ENCODE peak calls at places on chromosomes 6 and 20, in seven cellular contexts. One of them, this sample, is unnamed.

GRCh38 chr20:48635791-48636267 is 192.0 kb downstream of the PREX1 start:
- DNase-seq in IMR-90: peak
- DNase-seq in HCT116: peak
- DNase-seq in sigmoid colon: no peak
- DNase-seq in adrenal gland: peak
- DNase-seq in A549: peak
- DNase-seq in right lobe of liver: no peak
- DNase-seq in this sample: peak

GRCh38 chr6:32840604-32841246 is 2.2 kb upstream of the TAP2 start:
- DNase-seq in right lobe of liver: no peak
- DNase-seq in IMR-90: no peak
- DNase-seq in HCT116: no peak
- DNase-seq in adrenal gland: no peak
- DNase-seq in sigmoid colon: peak
- DNase-seq in A549: no peak
- DNase-seq in this sample: no peak

GRCh38 chr6:128068110-128068460 is 167.2 kb upstream of the THEMIS start:
- DNase-seq in A549: no peak
- DNase-seq in HCT116: no peak
- DNase-seq in IMR-90: no peak
- DNase-seq in right lobe of liver: no peak
- DNase-seq in adrenal gland: no peak
- DNase-seq in sigmoid colon: no peak
- DNase-seq in this sample: no peak

GRCh38 chr6:70413829-70414494 is 654 bp downstream of the FAM135A start:
- DNase-seq in adrenal gland: no peak
- DNase-seq in HCT116: no peak
- DNase-seq in A549: peak
- DNase-seq in sigmoid colon: no peak
- DNase-seq in right lobe of liver: peak
- DNase-seq in IMR-90: no peak
- DNase-seq in this sample: peak

GRCh38 chr6:92275150-92275549 is 1144.2 kb downstream of the EPHA7 start:
- DNase-seq in adrenal gland: no peak
- DNase-seq in IMR-90: no peak
- DNase-seq in HCT116: no peak
- DNase-seq in sigmoid colon: no peak
- DNase-seq in right lobe of liver: no peak
- DNase-seq in A549: no peak
- DNase-seq in this sample: no peak

GRCh38 chr20:44810391-44811149 is at the start of gene RIMS4:
- DNase-seq in sigmoid colon: no peak
- DNase-seq in IMR-90: no peak
- DNase-seq in right lobe of liver: peak
- DNase-seq in HCT116: no peak
- DNase-seq in adrenal gland: no peak
- DNase-seq in A549: peak
- DNase-seq in this sample: peak

GRCh38 chr6:18963439-18963838 is 576.3 kb downstream of the RNF144B start:
- DNase-seq in right lobe of liver: no peak
- DNase-seq in IMR-90: no peak
- DNase-seq in sigmoid colon: no peak
- DNase-seq in HCT116: no peak
- DNase-seq in adrenal gland: no peak
- DNase-seq in A549: no peak
- DNase-seq in this sample: no peak

GRCh38 chr20:50551288-50551687 is 41.1 kb downstream of the PTPN1 start:
- DNase-seq in sigmoid colon: no peak
- DNase-seq in right lobe of liver: no peak
- DNase-seq in adrenal gland: no peak
- DNase-seq in IMR-90: peak
- DNase-seq in A549: no peak
- DNase-seq in HCT116: no peak
- DNase-seq in this sample: no peak

GRCh38 chr20:62433655-62434054 is 6.3 kb upstream of the RBBP8NL start:
- DNase-seq in HCT116: no peak
- DNase-seq in IMR-90: no peak
- DNase-seq in right lobe of liver: no peak
- DNase-seq in sigmoid colon: peak
- DNase-seq in adrenal gland: no peak
- DNase-seq in A549: no peak
- DNase-seq in this sample: no peak

GRCh38 chr6:42001506-42001905 is 48.8 kb upstream of the TAF8 start:
- DNase-seq in adrenal gland: no peak
- DNase-seq in IMR-90: no peak
- DNase-seq in HCT116: no peak
- DNase-seq in sigmoid colon: no peak
- DNase-seq in A549: no peak
- DNase-seq in right lobe of liver: no peak
- DNase-seq in this sample: no peak

GRCh38 chr6:132085731-132086130 is 134.6 kb upstream of the CCN2 start:
- DNase-seq in A549: no peak
- DNase-seq in right lobe of liver: no peak
- DNase-seq in adrenal gland: no peak
- DNase-seq in IMR-90: no peak
- DNase-seq in HCT116: no peak
- DNase-seq in sigmoid colon: no peak
- DNase-seq in this sample: no peak

GRCh38 chr6:115842338-115842737 is 218.4 kb downstream of the FRK start:
- DNase-seq in HCT116: no peak
- DNase-seq in right lobe of liver: no peak
- DNase-seq in sigmoid colon: no peak
- DNase-seq in A549: no peak
- DNase-seq in adrenal gland: no peak
- DNase-seq in IMR-90: no peak
- DNase-seq in this sample: no peak

GRCh38 chr6:131059486-131059885 is 3.6 kb downstream of the EPB41L2 start:
- DNase-seq in right lobe of liver: no peak
- DNase-seq in IMR-90: peak
- DNase-seq in adrenal gland: no peak
- DNase-seq in sigmoid colon: no peak
- DNase-seq in A549: peak
- DNase-seq in HCT116: no peak
- DNase-seq in this sample: no peak

GRCh38 chr20:10332656-10333421 is 101.2 kb downstream of the MKKS start:
- DNase-seq in right lobe of liver: no peak
- DNase-seq in A549: no peak
- DNase-seq in adrenal gland: peak
- DNase-seq in IMR-90: peak
- DNase-seq in sigmoid colon: no peak
- DNase-seq in HCT116: no peak
- DNase-seq in this sample: no peak

GRCh38 chr6:161010418-161010817 is 18.8 kb downstream of the MAP3K4 start:
- DNase-seq in sigmoid colon: no peak
- DNase-seq in adrenal gland: no peak
- DNase-seq in HCT116: no peak
- DNase-seq in A549: no peak
- DNase-seq in right lobe of liver: no peak
- DNase-seq in IMR-90: peak
- DNase-seq in this sample: no peak

GRCh38 chr6:82878812-82879211 is 186.8 kb downstream of the UBE3D start:
- DNase-seq in HCT116: no peak
- DNase-seq in right lobe of liver: no peak
- DNase-seq in IMR-90: peak
- DNase-seq in sigmoid colon: no peak
- DNase-seq in adrenal gland: no peak
- DNase-seq in A549: no peak
- DNase-seq in this sample: no peak

GRCh38 chr20:32773880-32774279 is 11.7 kb downstream of the DNMT3B start:
- DNase-seq in HCT116: no peak
- DNase-seq in A549: no peak
- DNase-seq in right lobe of liver: no peak
- DNase-seq in IMR-90: no peak
- DNase-seq in adrenal gland: no peak
- DNase-seq in sigmoid colon: no peak
- DNase-seq in this sample: no peak

GRCh38 chr6:71367763-71368162 is 79.2 kb downstream of the OGFRL1 start:
- DNase-seq in HCT116: no peak
- DNase-seq in right lobe of liver: no peak
- DNase-seq in IMR-90: peak
- DNase-seq in A549: no peak
- DNase-seq in adrenal gland: no peak
- DNase-seq in sigmoid colon: no peak
- DNase-seq in this sample: no peak

GRCh38 chr6:144778773-144779531 is 493.8 kb downstream of the UTRN start:
- DNase-seq in IMR-90: no peak
- DNase-seq in right lobe of liver: no peak
- DNase-seq in sigmoid colon: no peak
- DNase-seq in A549: no peak
- DNase-seq in adrenal gland: no peak
- DNase-seq in HCT116: no peak
- DNase-seq in this sample: no peak

GRCh38 chr20:59776626-59777320 is 156.7 kb downstream of the SYCP2 start:
- DNase-seq in HCT116: no peak
- DNase-seq in right lobe of liver: peak
- DNase-seq in adrenal gland: no peak
- DNase-seq in A549: no peak
- DNase-seq in sigmoid colon: peak
- DNase-seq in IMR-90: no peak
- DNase-seq in this sample: no peak

GRCh38 chr20:51036827-51037229 is 13.9 kb upstream of the KCNG1 start:
- DNase-seq in A549: no peak
- DNase-seq in sigmoid colon: no peak
- DNase-seq in IMR-90: no peak
- DNase-seq in adrenal gland: no peak
- DNase-seq in HCT116: peak
- DNase-seq in right lobe of liver: no peak
- DNase-seq in this sample: no peak

GRCh38 chr6:145148392-145149175 is 586.7 kb downstream of the EPM2A start:
- DNase-seq in HCT116: peak
- DNase-seq in A549: peak
- DNase-seq in adrenal gland: peak
- DNase-seq in sigmoid colon: no peak
- DNase-seq in right lobe of liver: no peak
- DNase-seq in IMR-90: peak
- DNase-seq in this sample: no peak

GRCh38 chr6:39137235-39137634 is 22.2 kb upstream of the SAYSD1 start:
- DNase-seq in adrenal gland: no peak
- DNase-seq in IMR-90: peak
- DNase-seq in sigmoid colon: no peak
- DNase-seq in HCT116: no peak
- DNase-seq in A549: no peak
- DNase-seq in right lobe of liver: no peak
- DNase-seq in this sample: no peak

GRCh38 chr6:136552054-136552453 is 1.8 kb upstream of the MAP7 start:
- DNase-seq in HCT116: no peak
- DNase-seq in right lobe of liver: no peak
- DNase-seq in A549: no peak
- DNase-seq in sigmoid colon: no peak
- DNase-seq in adrenal gland: no peak
- DNase-seq in IMR-90: no peak
- DNase-seq in this sample: no peak

GRCh38 chr6:37308084-37308817 is 45.5 kb upstream of the RNF8 start:
- DNase-seq in IMR-90: peak
- DNase-seq in HCT116: no peak
- DNase-seq in A549: no peak
- DNase-seq in adrenal gland: no peak
- DNase-seq in right lobe of liver: no peak
- DNase-seq in sigmoid colon: no peak
- DNase-seq in this sample: peak

GRCh38 chr20:3158968-3159431 is 665 bp downstream of the FASTKD5 start:
- DNase-seq in right lobe of liver: no peak
- DNase-seq in IMR-90: peak
- DNase-seq in sigmoid colon: no peak
- DNase-seq in HCT116: no peak
- DNase-seq in adrenal gland: no peak
- DNase-seq in A549: no peak
- DNase-seq in this sample: no peak

GRCh38 chr6:53349209-53349693 is 501 bp upstream of the ELOVL5 start:
- DNase-seq in A549: no peak
- DNase-seq in HCT116: no peak
- DNase-seq in IMR-90: no peak
- DNase-seq in sigmoid colon: no peak
- DNase-seq in right lobe of liver: no peak
- DNase-seq in adrenal gland: no peak
- DNase-seq in this sample: no peak
- TF ChIP-seq POLR2A in A549: no peak
- TF ChIP-seq POLR2A in HCT116: no peak
- TF ChIP-seq POLR2A in IMR-90: no peak
- TF ChIP-seq POLR2A in sigmoid colon: no peak
- TF ChIP-seq POLR2A in right lobe of liver: no peak
- TF ChIP-seq POLR2A in adrenal gland: peak
- TF ChIP-seq POLR2A in this sample: no peak

GRCh38 chr6:3231213-3232016 is 4.0 kb upstream of the TUBB2B start:
- DNase-seq in HCT116: no peak
- DNase-seq in adrenal gland: peak
- DNase-seq in sigmoid colon: peak
- DNase-seq in A549: peak
- DNase-seq in IMR-90: peak
- DNase-seq in right lobe of liver: peak
- DNase-seq in this sample: peak
- TF ChIP-seq POLR2A in HCT116: no peak
- TF ChIP-seq POLR2A in adrenal gland: no peak
- TF ChIP-seq POLR2A in sigmoid colon: no peak
- TF ChIP-seq POLR2A in A549: peak
- TF ChIP-seq POLR2A in IMR-90: no peak
- TF ChIP-seq POLR2A in right lobe of liver: peak
- TF ChIP-seq POLR2A in this sample: no peak

GRCh38 chr20:63664861-63665594 is 6.9 kb downstream of the RTEL1 start:
- DNase-seq in A549: no peak
- DNase-seq in adrenal gland: no peak
- DNase-seq in right lobe of liver: no peak
- DNase-seq in HCT116: no peak
- DNase-seq in sigmoid colon: no peak
- DNase-seq in IMR-90: no peak
- DNase-seq in this sample: no peak
- TF ChIP-seq POLR2A in A549: no peak
- TF ChIP-seq POLR2A in adrenal gland: no peak
- TF ChIP-seq POLR2A in right lobe of liver: no peak
- TF ChIP-seq POLR2A in HCT116: no peak
- TF ChIP-seq POLR2A in sigmoid colon: no peak
- TF ChIP-seq POLR2A in IMR-90: no peak
- TF ChIP-seq POLR2A in this sample: no peak

GRCh38 chr6:3749991-3750323 is 1.6 kb downstream of the PXDC1 start:
- DNase-seq in right lobe of liver: peak
- DNase-seq in HCT116: no peak
- DNase-seq in sigmoid colon: peak
- DNase-seq in A549: no peak
- DNase-seq in IMR-90: peak
- DNase-seq in adrenal gland: peak
- DNase-seq in this sample: no peak

GRCh38 chr6:3752538-3753227 is 1.2 kb upstream of the PXDC1 start:
- DNase-seq in adrenal gland: no peak
- DNase-seq in A549: no peak
- DNase-seq in sigmoid colon: peak
- DNase-seq in HCT116: no peak
- DNase-seq in IMR-90: no peak
- DNase-seq in right lobe of liver: no peak
- DNase-seq in this sample: no peak

GRCh38 chr6:3750324-3751018 is 1.0 kb downstream of the PXDC1 start:
- DNase-seq in A549: no peak
- DNase-seq in IMR-90: peak
- DNase-seq in right lobe of liver: peak
- DNase-seq in HCT116: no peak
- DNase-seq in sigmoid colon: peak
- DNase-seq in adrenal gland: peak
- DNase-seq in this sample: peak

GRCh38 chr6:3751730-3752537 is 421 bp upstream of the PXDC1 start:
- DNase-seq in IMR-90: peak
- DNase-seq in HCT116: peak
- DNase-seq in A549: peak
- DNase-seq in right lobe of liver: peak
- DNase-seq in sigmoid colon: peak
- DNase-seq in adrenal gland: peak
- DNase-seq in this sample: peak

GRCh38 chr6:3751019-3751729 is at the start of gene PXDC1:
- DNase-seq in HCT116: no peak
- DNase-seq in sigmoid colon: no peak
- DNase-seq in right lobe of liver: no peak
- DNase-seq in A549: no peak
- DNase-seq in IMR-90: no peak
- DNase-seq in adrenal gland: no peak
- DNase-seq in this sample: no peak
- TF ChIP-seq POLR2A in HCT116: no peak
- TF ChIP-seq POLR2A in sigmoid colon: no peak
- TF ChIP-seq POLR2A in right lobe of liver: no peak
- TF ChIP-seq POLR2A in A549: peak
- TF ChIP-seq POLR2A in IMR-90: peak
- TF ChIP-seq POLR2A in adrenal gland: no peak
- TF ChIP-seq POLR2A in this sample: no peak